ENCODE peak calls at places on chromosome 21, in four cellular contexts. F is GM23338, G is astrocyte, C is mesendoderm. O is an unnamed sample.

GRCh38 chr21:34852438-34852837 is 183.6 kb downstream of the CLIC6 start:
- DNase-seq in F (no peak), C (no peak), G (peak; percentile 33), O (peak; percentile 41)

GRCh38 chr21:24225432-24225831 is 1381.8 kb downstream of the MRPL39 start:
- DNase-seq in F (no peak), C (no peak), G (peak; percentile 35), O (no peak)

GRCh38 chr21:21968810-21969588 is 970.8 kb downstream of the NCAM2 start:
- DNase-seq in G (no peak), C (peak; percentile 47), F (no peak), O (no peak)

GRCh38 chr21:44304846-44305245 is 5.0 kb downstream of the PFKL start:
- DNase-seq in C (peak; percentile 55), G (peak; percentile 12), F (peak; percentile 62), O (peak; percentile 58)

GRCh38 chr21:17732306-17732705 is 86.8 kb downstream of the C21orf91 start:
- DNase-seq in C (no peak), G (peak; percentile 25), F (no peak), O (no peak)

GRCh38 chr21:16213518-16213917 is 483.7 kb downstream of the USP25 start:
- DNase-seq in C (no peak), F (no peak), G (no peak), O (no peak)

GRCh38 chr21:16851054-16851453 is 661.8 kb upstream of the CXADR start:
- DNase-seq in C (peak; percentile 10), G (no peak), F (peak; percentile 34), O (no peak)

GRCh38 chr21:43754948-43755781 is 20.9 kb downstream of the CSTB start:
- DNase-seq in G (no peak), C (no peak), F (no peak), O (no peak)

GRCh38 chr21:35147439-35147838 is 98.3 kb upstream of the RUNX1 start:
- DNase-seq in G (peak; percentile 41), C (peak; percentile 15), F (no peak), O (no peak)

GRCh38 chr21:35367558-35367957 is 318.5 kb upstream of the RUNX1 start:
- DNase-seq in C (no peak), G (no peak), F (peak; percentile 4), O (peak; percentile 54)

GRCh38 chr21:14383596-14384210 is 757 bp upstream of the HSPA13 start:
- DNase-seq in G (peak; percentile 21), C (no peak), F (peak; percentile 31), O (peak; percentile 60)

GRCh38 chr21:34544032-34544496 is 32.1 kb upstream of the KCNE1 start:
- DNase-seq in F (peak; percentile 92), C (peak; percentile 91), G (peak; percentile 61), O (peak; percentile 78)

GRCh38 chr21:26966978-26967913 is at the start of gene ADAMTS5:
- DNase-seq in G (peak; percentile 43), C (peak; percentile 90), F (peak; percentile 74), O (peak; percentile 92)

GRCh38 chr21:21751286-21751685 is 753.1 kb downstream of the NCAM2 start:
- DNase-seq in G (no peak), F (no peak), C (no peak), O (no peak)

GRCh38 chr21:29217818-29218252 is 80.9 kb upstream of the BACH1 start:
- DNase-seq in F (no peak), G (peak; percentile 97), C (no peak), O (peak; percentile 94)

GRCh38 chr21:34888569-34889286 is 160.4 kb downstream of the RUNX1 start:
- DNase-seq in C (peak; percentile 97), F (peak; percentile 98), G (peak; percentile 91), O (peak; percentile 98)

GRCh38 chr21:14968029-14968428 is 96.8 kb downstream of the NRIP1 start:
- DNase-seq in C (no peak), F (no peak), G (peak; percentile 74), O (no peak)

GRCh38 chr21:15309022-15309590 is 244.3 kb upstream of the NRIP1 start:
- DNase-seq in G (peak; percentile 60), F (no peak), C (no peak), O (no peak)

GRCh38 chr21:28220670-28221069 is 772.0 kb downstream of the LTN1 start:
- DNase-seq in F (no peak), G (peak; percentile 25), C (no peak), O (peak; percentile 22)

GRCh38 chr21:43712268-43712942 is 6.5 kb upstream of the PDXK start:
- DNase-seq in G (peak; percentile 74), F (no peak), C (peak; percentile 79), O (peak; percentile 78)

DNA sequence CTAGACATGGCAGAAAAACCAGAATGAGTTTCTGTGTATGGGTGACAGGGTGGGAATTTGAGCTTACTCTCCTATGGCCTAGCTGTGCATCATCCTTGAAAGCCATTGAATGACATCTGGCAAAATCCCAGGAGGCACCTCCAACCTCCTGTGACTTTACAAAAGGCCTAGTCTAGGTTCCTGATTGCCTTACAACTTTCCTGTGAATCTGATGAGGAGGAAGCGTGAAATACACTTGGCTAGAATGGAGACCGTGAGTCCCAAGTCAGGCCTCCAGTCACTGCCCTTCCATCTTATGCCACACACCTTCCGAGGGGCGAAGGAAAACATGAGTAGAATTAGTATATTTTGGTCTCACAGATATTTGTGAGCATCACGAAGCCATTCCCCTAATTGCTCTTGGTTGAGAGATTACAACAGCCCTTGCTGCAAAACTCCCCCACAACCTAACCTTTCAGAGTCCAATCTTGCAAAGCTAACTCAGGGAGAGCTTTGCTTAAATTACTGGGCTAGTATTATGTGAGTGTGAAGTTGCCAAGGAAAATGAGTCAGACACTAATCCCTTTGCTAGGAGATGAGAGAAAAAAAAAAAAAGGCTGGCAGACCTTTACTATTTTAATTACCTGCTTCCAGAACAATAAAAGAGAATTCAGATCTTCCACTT is 36.3 kb upstream of the PAXBP1 start:
- DNase-seq in F (no peak), G (peak; percentile 76), C (no peak), O (peak; percentile 84)
- H3K4me2 ChIP-seq in F (no peak overlapping the region), G (peak overlapping the region; percentile 38), C (no peak overlapping the region), O (peak overlapping the region; percentile 69)

DNA sequence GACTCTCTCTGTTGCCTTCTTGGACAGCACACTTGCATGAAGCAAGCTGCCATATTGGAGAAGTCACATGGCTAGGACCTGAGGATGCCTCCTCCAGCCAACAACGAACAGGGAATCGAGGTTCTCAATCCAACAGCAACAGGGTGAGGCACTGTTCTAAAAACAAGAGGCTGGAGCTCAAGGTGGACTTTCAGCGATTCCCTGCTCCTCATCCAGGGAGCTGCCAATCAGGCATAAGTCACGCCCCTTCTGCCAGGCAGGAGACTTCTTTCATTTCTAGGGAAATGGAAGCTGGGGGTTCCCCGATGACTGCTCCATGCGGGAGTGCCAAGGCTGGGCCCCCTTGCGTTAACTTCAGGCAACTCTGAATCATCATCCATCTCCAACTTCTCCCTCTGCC is 22.7 kb upstream of the IFNAR1 start:
- DNase-seq in C (no peak), F (no peak), G (no peak), O (no peak)
- H3K27ac ChIP-seq in C (no peak overlapping the region), F (no peak overlapping the region), G (no peak overlapping the region), O (no peak overlapping the region)

GRCh38 chr21:45554477-45555175 is 12.4 kb upstream of the SLC19A1 start:
- DNase-seq in G (no peak), C (peak; percentile 51), F (peak; percentile 71), O (peak; percentile 75)

GRCh38 chr21:45555557-45556301 is 13.5 kb upstream of the SLC19A1 start:
- DNase-seq in F (peak; percentile 89), G (peak; percentile 81), C (peak; percentile 96), O (peak; percentile 80)

GRCh38 chr21:45556302-45556644 is 14.0 kb upstream of the SLC19A1 start:
- DNase-seq in C (no peak), F (no peak), G (no peak), O (no peak)

GRCh38 chr21:45556645-45557601 is 14.7 kb upstream of the SLC19A1 start:
- DNase-seq in C (no peak), G (no peak), F (no peak), O (peak; percentile 44)

GRCh38 chr21:45555251-45555556 is 13.0 kb upstream of the SLC19A1 start:
- DNase-seq in C (no peak), F (no peak), G (no peak), O (no peak)
- H3K4me2 ChIP-seq in C (no peak overlapping the region), F (no peak overlapping the region), G (peak overlapping the region; percentile 82), O (no peak overlapping the region)

DNA sequence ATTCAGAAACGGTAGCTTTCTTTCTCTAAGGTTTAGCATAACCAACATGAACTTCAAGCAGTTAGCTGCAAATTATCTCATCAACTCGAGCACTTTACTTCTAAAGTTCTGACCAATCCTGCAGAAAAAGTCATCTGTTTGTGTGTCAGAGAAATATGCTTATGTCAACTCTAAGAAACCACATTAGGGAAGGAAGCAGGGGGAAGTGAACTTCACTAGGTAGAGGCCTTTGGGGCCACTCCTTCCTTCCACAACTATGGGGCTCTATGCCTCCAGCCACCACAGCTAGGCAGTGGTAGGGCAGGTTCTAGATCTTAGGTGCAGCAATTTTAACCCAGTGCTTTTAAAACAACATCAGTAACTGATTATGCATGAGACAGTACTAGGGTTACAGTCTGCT is 375.9 kb downstream of the DSCAM start:
- DNase-seq in G (peak; percentile 27), F (no peak), C (no peak), O (no peak)
- H3K27ac ChIP-seq in G (no peak overlapping the region), F (no peak overlapping the region), C (no peak overlapping the region), O (no peak overlapping the region)

DNA sequence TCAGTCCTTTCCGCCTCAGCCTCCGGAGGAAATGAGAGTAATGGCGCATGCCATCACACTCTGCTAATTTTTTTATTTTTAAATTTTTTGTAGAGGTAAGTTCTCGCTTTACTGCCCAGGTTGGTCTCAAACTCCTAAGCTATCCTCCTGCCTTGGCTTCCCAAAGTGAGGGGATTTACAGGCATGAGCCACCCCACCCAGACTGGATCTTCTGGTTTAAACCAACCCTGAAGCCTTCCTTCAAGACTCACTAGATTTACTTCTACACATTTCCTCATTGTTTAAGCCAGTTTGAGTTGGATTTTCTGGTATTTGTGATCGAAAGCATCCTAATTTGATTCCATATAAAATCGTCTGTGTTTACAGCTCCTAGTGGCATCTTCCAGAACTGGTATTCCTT is 23.1 kb upstream of the SCAF4 start:
- DNase-seq in G (no peak), F (no peak), C (no peak), O (no peak)
- H3K4me2 ChIP-seq in G (no peak overlapping the region), F (peak overlapping the region; percentile 51), C (no peak overlapping the region), O (no peak overlapping the region)

DNA sequence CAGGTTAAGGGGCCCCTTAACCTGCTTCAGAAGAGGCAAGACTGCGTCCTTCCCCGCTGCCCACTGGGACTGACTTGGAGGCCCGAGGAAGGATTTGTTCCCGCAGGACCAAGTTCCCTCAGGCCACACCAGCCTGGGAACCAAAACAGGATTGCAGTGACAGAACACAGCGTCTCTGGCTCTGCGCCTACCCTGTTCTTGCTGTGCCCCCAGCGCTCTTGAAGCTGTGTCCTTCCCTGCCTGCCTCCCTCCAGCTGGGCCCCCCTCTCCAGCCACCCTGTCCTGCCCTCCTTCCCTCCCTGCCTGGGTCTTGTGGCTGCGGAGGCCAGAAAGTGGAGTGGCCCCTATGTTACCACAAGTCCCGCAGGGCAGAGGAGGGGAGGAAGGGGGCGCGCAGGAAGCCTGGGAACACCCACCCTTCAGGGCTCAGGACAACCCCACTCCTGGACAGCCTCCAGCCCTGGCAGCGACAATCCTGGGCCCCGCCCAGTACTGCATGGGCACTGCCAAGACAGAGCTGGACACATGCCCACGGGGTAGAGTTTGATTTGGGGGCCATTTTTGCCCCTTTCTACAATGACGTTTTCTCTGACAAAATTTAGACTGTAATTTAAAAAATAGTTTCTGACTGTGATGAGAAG is 164.9 kb downstream of the DYRK1A start:
- DNase-seq in G (no peak), F (no peak), C (no peak), O (peak; percentile 8)
- H3K27ac ChIP-seq in G (no peak overlapping the region), F (no peak overlapping the region), C (no peak overlapping the region), O (no peak overlapping the region)

O was measured in GM23248.